ENCODE peak calls at places on chromosomes 6 and 20, in six cellular contexts. One of them, this sample, is unnamed.

GRCh38 chr6:125974214-125974866 is 12.0 kb upstream of the TRMT11 start:
- DNase-seq in NCI-H1092 treated with DMSO at 0.1 percent for 48 hours: peak; percentile 43
- DNase-seq in stimulated activated CD8-positive, alpha-beta memory T cell treated with anti-CD3 and anti-CD28 coated beads, Interleukin-2, amount 100 ng/mL, for 1 hour: no peak
- DNase-seq in ELR: peak; percentile 81
- DNase-seq in fibroblast of the conjunctiva: peak; percentile 65
- DNase-seq in HFFc6: peak; percentile 59
- DNase-seq in this sample: no peak

GRCh38 chr6:154893927-154894326 is 101.2 kb upstream of the TIAM2 start:
- DNase-seq in NCI-H1092 treated with DMSO at 0.1 percent for 48 hours: no peak
- DNase-seq in HFFc6: peak; percentile 35
- DNase-seq in ELR: peak; percentile 17
- DNase-seq in fibroblast of the conjunctiva: no peak
- DNase-seq in stimulated activated CD8-positive, alpha-beta memory T cell treated with anti-CD3 and anti-CD28 coated beads, Interleukin-2, amount 100 ng/mL, for 1 hour: no peak
- DNase-seq in this sample: no peak

GRCh38 chr6:41071501-41071922 is 644 bp downstream of the OARD1 start:
- DNase-seq in NCI-H1092 treated with DMSO at 0.1 percent for 48 hours: no peak
- DNase-seq in ELR: no peak
- DNase-seq in fibroblast of the conjunctiva: no peak
- DNase-seq in HFFc6: no peak
- DNase-seq in stimulated activated CD8-positive, alpha-beta memory T cell treated with anti-CD3 and anti-CD28 coated beads, Interleukin-2, amount 100 ng/mL, for 1 hour: no peak
- DNase-seq in this sample: peak; percentile 34

GRCh38 chr6:1063671-1064355 is 248.1 kb upstream of the FOXQ1 start:
- DNase-seq in ELR: no peak
- DNase-seq in fibroblast of the conjunctiva: no peak
- DNase-seq in NCI-H1092 treated with DMSO at 0.1 percent for 48 hours: no peak
- DNase-seq in HFFc6: peak; percentile 52
- DNase-seq in stimulated activated CD8-positive, alpha-beta memory T cell treated with anti-CD3 and anti-CD28 coated beads, Interleukin-2, amount 100 ng/mL, for 1 hour: no peak
- DNase-seq in this sample: no peak

GRCh38 chr6:41200296-41200900 is 551 bp downstream of the TREML2 start:
- DNase-seq in ELR: peak; percentile 7
- DNase-seq in NCI-H1092 treated with DMSO at 0.1 percent for 48 hours: no peak
- DNase-seq in HFFc6: no peak
- DNase-seq in stimulated activated CD8-positive, alpha-beta memory T cell treated with anti-CD3 and anti-CD28 coated beads, Interleukin-2, amount 100 ng/mL, for 1 hour: peak; percentile 20
- DNase-seq in fibroblast of the conjunctiva: no peak
- DNase-seq in this sample: peak; percentile 58

GRCh38 chr6:133198725-133199124 is 42.4 kb upstream of the EYA4 start:
- DNase-seq in fibroblast of the conjunctiva: no peak
- DNase-seq in NCI-H1092 treated with DMSO at 0.1 percent for 48 hours: no peak
- DNase-seq in stimulated activated CD8-positive, alpha-beta memory T cell treated with anti-CD3 and anti-CD28 coated beads, Interleukin-2, amount 100 ng/mL, for 1 hour: no peak
- DNase-seq in ELR: peak; percentile 45
- DNase-seq in HFFc6: no peak
- DNase-seq in this sample: no peak

GRCh38 chr6:30724906-30725667 is 4.9 kb downstream of the TUBB start:
- DNase-seq in NCI-H1092 treated with DMSO at 0.1 percent for 48 hours: no peak
- DNase-seq in stimulated activated CD8-positive, alpha-beta memory T cell treated with anti-CD3 and anti-CD28 coated beads, Interleukin-2, amount 100 ng/mL, for 1 hour: no peak
- DNase-seq in HFFc6: no peak
- DNase-seq in fibroblast of the conjunctiva: no peak
- DNase-seq in ELR: peak; percentile 46
- DNase-seq in this sample: no peak

GRCh38 chr6:13468839-13469238 is 18.6 kb downstream of the GFOD1 start:
- DNase-seq in ELR: no peak
- DNase-seq in stimulated activated CD8-positive, alpha-beta memory T cell treated with anti-CD3 and anti-CD28 coated beads, Interleukin-2, amount 100 ng/mL, for 1 hour: no peak
- DNase-seq in HFFc6: no peak
- DNase-seq in fibroblast of the conjunctiva: no peak
- DNase-seq in NCI-H1092 treated with DMSO at 0.1 percent for 48 hours: no peak
- DNase-seq in this sample: no peak

GRCh38 chr20:15674253-15675145 is 898.7 kb downstream of the KIF16B start:
- DNase-seq in fibroblast of the conjunctiva: no peak
- DNase-seq in NCI-H1092 treated with DMSO at 0.1 percent for 48 hours: peak; percentile 3
- DNase-seq in ELR: no peak
- DNase-seq in HFFc6: no peak
- DNase-seq in stimulated activated CD8-positive, alpha-beta memory T cell treated with anti-CD3 and anti-CD28 coated beads, Interleukin-2, amount 100 ng/mL, for 1 hour: no peak
- DNase-seq in this sample: no peak

GRCh38 chr6:166307082-166307980 is 861 bp downstream of the PRR18 start:
- DNase-seq in NCI-H1092 treated with DMSO at 0.1 percent for 48 hours: peak; percentile 58
- DNase-seq in fibroblast of the conjunctiva: no peak
- DNase-seq in ELR: peak; percentile 6
- DNase-seq in stimulated activated CD8-positive, alpha-beta memory T cell treated with anti-CD3 and anti-CD28 coated beads, Interleukin-2, amount 100 ng/mL, for 1 hour: no peak
- DNase-seq in HFFc6: no peak
- DNase-seq in this sample: no peak